ENCODE peak calls at places on chromosomes 16 and 17, in five cellular contexts. One of them, this sample, is unnamed. For H3K36me3, the result is how much of the 10 kb centered on the place peaks cover.

GRCh38 chr17:33684714-33685113 is 391.6 kb upstream of the ASIC2 start:
- DNase-seq in WERI-Rb-1: no peak
- DNase-seq in HCT116: no peak
- DNase-seq in colonic mucosa: no peak
- DNase-seq in heart left ventricle: no peak
- DNase-seq in this sample: no peak

GRCh38 chr17:28717578-28718316 is at the start of gene RAB34:
- DNase-seq in WERI-Rb-1: no peak
- DNase-seq in HCT116: no peak
- DNase-seq in colonic mucosa: peak
- DNase-seq in heart left ventricle: peak
- DNase-seq in this sample: no peak

GRCh38 chr16:83967838-83968482 is at the start of gene NECAB2:
- DNase-seq in WERI-Rb-1: peak
- DNase-seq in HCT116: no peak
- DNase-seq in colonic mucosa: no peak
- DNase-seq in heart left ventricle: peak
- DNase-seq in this sample: peak

GRCh38 chr16:50640391-50640790 is 40.7 kb downstream of the SNX20 start:
- DNase-seq in WERI-Rb-1: no peak
- DNase-seq in HCT116: no peak
- DNase-seq in colonic mucosa: no peak
- DNase-seq in heart left ventricle: no peak
- DNase-seq in this sample: no peak

GRCh38 chr17:31373150-31374082 is 18.1 kb upstream of the RAB11FIP4 start:
- DNase-seq in WERI-Rb-1: no peak
- DNase-seq in HCT116: peak
- DNase-seq in colonic mucosa: no peak
- DNase-seq in heart left ventricle: no peak
- DNase-seq in this sample: no peak

GRCh38 chr16:626174-626765 is 4.5 kb upstream of the WFIKKN1 start:
- DNase-seq in WERI-Rb-1: no peak
- DNase-seq in HCT116: no peak
- DNase-seq in colonic mucosa: no peak
- DNase-seq in heart left ventricle: no peak
- DNase-seq in this sample: no peak

GRCh38 chr16:6558661-6559060 is 774.0 kb upstream of the RBFOX1 start:
- DNase-seq in WERI-Rb-1: no peak
- DNase-seq in HCT116: no peak
- DNase-seq in colonic mucosa: no peak
- DNase-seq in heart left ventricle: no peak
- DNase-seq in this sample: no peak

GRCh38 chr17:38750044-38750311 is 1.8 kb upstream of the PCGF2 start:
- DNase-seq in WERI-Rb-1: no peak
- DNase-seq in HCT116: no peak
- DNase-seq in colonic mucosa: no peak
- DNase-seq in heart left ventricle: no peak
- DNase-seq in this sample: no peak

GRCh38 chr17:64354824-64355535 is 35.7 kb downstream of the PECAM1 start:
- DNase-seq in WERI-Rb-1: no peak
- DNase-seq in HCT116: no peak
- DNase-seq in colonic mucosa: no peak
- DNase-seq in heart left ventricle: no peak
- DNase-seq in this sample: no peak

GRCh38 chr17:19933221-19933620 is 44.4 kb downstream of the AKAP10 start:
- DNase-seq in WERI-Rb-1: no peak
- DNase-seq in HCT116: no peak
- DNase-seq in colonic mucosa: no peak
- DNase-seq in heart left ventricle: no peak
- DNase-seq in this sample: no peak

GRCh38 chr17:13051876-13052275 is 34.0 kb upstream of the ELAC2 start:
- DNase-seq in WERI-Rb-1: no peak
- DNase-seq in HCT116: no peak
- DNase-seq in colonic mucosa: no peak
- DNase-seq in heart left ventricle: no peak
- DNase-seq in this sample: no peak

GRCh38 chr16:29848420-29849297 is 14.4 kb downstream of the CDIPT start:
- DNase-seq in WERI-Rb-1: peak
- DNase-seq in HCT116: peak
- DNase-seq in colonic mucosa: peak
- DNase-seq in heart left ventricle: peak
- DNase-seq in this sample: peak

GRCh38 chr16:1379054-1379862 is 27.5 kb downstream of the GNPTG start:
- DNase-seq in WERI-Rb-1: peak
- DNase-seq in HCT116: no peak
- DNase-seq in colonic mucosa: peak
- DNase-seq in heart left ventricle: peak
- DNase-seq in this sample: peak

GRCh38 chr16:57245472-57246113 is 534 bp downstream of the ARL2BP start:
- DNase-seq in WERI-Rb-1: peak
- DNase-seq in HCT116: peak
- DNase-seq in colonic mucosa: peak
- DNase-seq in heart left ventricle: peak
- DNase-seq in this sample: no peak

GRCh38 chr17:68514809-68515208 is 2.6 kb downstream of the PRKAR1A start:
- DNase-seq in WERI-Rb-1: no peak
- DNase-seq in HCT116: no peak
- DNase-seq in colonic mucosa: no peak
- DNase-seq in heart left ventricle: no peak
- DNase-seq in this sample: no peak

GRCh38 chr16:5158494-5158893 is 60.9 kb upstream of the EEF2KMT start:
- DNase-seq in WERI-Rb-1: no peak
- DNase-seq in HCT116: no peak
- DNase-seq in colonic mucosa: no peak
- DNase-seq in heart left ventricle: no peak
- DNase-seq in this sample: no peak

GRCh38 chr17:48113201-48113676 is 5.7 kb downstream of the SNX11 start:
- DNase-seq in WERI-Rb-1: no peak
- DNase-seq in HCT116: no peak
- DNase-seq in colonic mucosa: no peak
- DNase-seq in heart left ventricle: no peak
- DNase-seq in this sample: no peak

GRCh38 chr16:69762843-69763556 is 868 bp downstream of the WWP2 start:
- DNase-seq in WERI-Rb-1: no peak
- DNase-seq in HCT116: no peak
- DNase-seq in colonic mucosa: peak
- DNase-seq in heart left ventricle: no peak
- DNase-seq in this sample: no peak

GRCh38 chr16:10976663-10977062 is 32.3 kb downstream of the CLEC16A start:
- DNase-seq in WERI-Rb-1: peak
- DNase-seq in HCT116: no peak
- DNase-seq in colonic mucosa: no peak
- DNase-seq in heart left ventricle: no peak
- DNase-seq in this sample: peak

GRCh38 chr17:8173056-8173870 is 2.9 kb downstream of the TMEM107 start:
- DNase-seq in WERI-Rb-1: peak
- DNase-seq in HCT116: peak
- DNase-seq in colonic mucosa: peak
- DNase-seq in heart left ventricle: peak
- DNase-seq in this sample: peak

GRCh38 chr16:89069920-89070319 is 23.7 kb upstream of the ACSF3 start:
- DNase-seq in WERI-Rb-1: no peak
- DNase-seq in HCT116: no peak
- DNase-seq in colonic mucosa: no peak
- DNase-seq in heart left ventricle: no peak
- DNase-seq in this sample: no peak

GRCh38 chr17:75440738-75441448 is 15.5 kb upstream of the TMEM94 start:
- DNase-seq in WERI-Rb-1: no peak
- DNase-seq in HCT116: no peak
- DNase-seq in colonic mucosa: no peak
- DNase-seq in heart left ventricle: no peak
- DNase-seq in this sample: no peak

GRCh38 chr16:50653633-50654524 is 27.2 kb downstream of the SNX20 start:
- DNase-seq in WERI-Rb-1: peak
- DNase-seq in HCT116: no peak
- DNase-seq in colonic mucosa: no peak
- DNase-seq in heart left ventricle: no peak
- DNase-seq in this sample: no peak

GRCh38 chr17:44733753-44734152 is 25.0 kb upstream of the ADAM11 start:
- DNase-seq in WERI-Rb-1: peak
- DNase-seq in HCT116: no peak
- DNase-seq in colonic mucosa: no peak
- DNase-seq in heart left ventricle: no peak
- DNase-seq in this sample: peak

GRCh38 chr17:39722965-39723848 is 7.1 kb downstream of the MIEN1 start:
- DNase-seq in WERI-Rb-1: no peak
- DNase-seq in HCT116: no peak
- DNase-seq in colonic mucosa: peak
- DNase-seq in heart left ventricle: no peak
- DNase-seq in this sample: no peak

GRCh38 chr17:14859521-14859920 is 405.6 kb downstream of the PMP22 start:
- DNase-seq in WERI-Rb-1: no peak
- DNase-seq in HCT116: no peak
- DNase-seq in colonic mucosa: no peak
- DNase-seq in heart left ventricle: no peak
- DNase-seq in this sample: no peak

GRCh38 chr16:14018848-14019247 is 52.3 kb upstream of the MRTFB start:
- DNase-seq in WERI-Rb-1: no peak
- DNase-seq in HCT116: no peak
- DNase-seq in colonic mucosa: no peak
- DNase-seq in heart left ventricle: no peak
- DNase-seq in this sample: no peak

GRCh38 chr17:68972119-68972704 is 17.0 kb upstream of the ABCA8 start:
- DNase-seq in WERI-Rb-1: no peak
- DNase-seq in HCT116: peak
- DNase-seq in colonic mucosa: no peak
- DNase-seq in heart left ventricle: no peak
- DNase-seq in this sample: no peak

DNA sequence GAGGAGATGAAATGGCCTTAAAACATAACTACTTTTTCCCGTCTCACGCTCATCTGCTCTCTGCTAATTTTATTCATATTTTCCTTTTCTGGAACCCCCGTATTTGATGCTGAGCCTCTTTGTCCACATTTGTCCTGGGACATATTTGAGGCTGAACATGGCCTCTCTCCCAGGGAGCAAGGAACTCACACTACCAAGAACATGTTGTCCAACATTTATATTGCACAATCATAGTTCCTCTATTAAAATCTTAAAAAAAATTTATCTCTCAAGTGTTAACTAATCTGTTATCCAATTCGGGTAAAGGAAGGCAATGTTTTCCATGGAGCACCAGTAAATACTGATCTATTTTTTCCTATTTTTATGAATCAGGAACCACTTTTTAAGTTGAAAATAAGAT is 60.2 kb downstream of the CMC2 start:
- DNase-seq in WERI-Rb-1: no peak
- DNase-seq in HCT116: no peak
- DNase-seq in colonic mucosa: no peak
- DNase-seq in heart left ventricle: no peak
- DNase-seq in this sample: no peak
- H3K36me3 ChIP-seq in WERI-Rb-1: under half
- H3K36me3 ChIP-seq in HCT116: under half
- H3K36me3 ChIP-seq in colonic mucosa: under half
- H3K36me3 ChIP-seq in heart left ventricle: under half
- H3K36me3 ChIP-seq in this sample: under half

DNA sequence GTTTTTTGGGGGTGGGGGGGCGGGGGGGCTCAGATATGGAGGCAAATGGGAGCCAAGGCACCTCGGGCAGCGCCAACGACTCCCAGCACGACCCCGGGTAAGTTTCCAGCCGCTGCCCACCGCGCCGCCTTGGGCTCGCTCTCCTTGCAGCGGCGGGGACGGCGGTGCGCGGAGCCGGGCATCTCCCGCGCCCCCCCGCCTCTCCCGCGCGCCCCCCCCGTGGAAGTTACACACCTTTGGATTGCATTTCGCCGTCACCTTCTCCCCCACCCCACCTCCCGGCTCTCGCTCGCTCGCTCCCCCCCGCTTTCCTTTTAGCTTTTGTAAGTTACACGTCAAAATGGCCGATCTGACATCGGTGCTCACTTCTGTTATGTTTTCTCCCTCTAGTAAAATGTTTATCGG is 387 bp downstream of the MSI2 start:
- DNase-seq in WERI-Rb-1: peak
- DNase-seq in HCT116: no peak
- DNase-seq in colonic mucosa: peak
- DNase-seq in heart left ventricle: no peak
- DNase-seq in this sample: no peak
- TF ChIP-seq CTCF in WERI-Rb-1: no peak
- TF ChIP-seq CTCF in HCT116: no peak
- TF ChIP-seq CTCF in colonic mucosa: no peak
- TF ChIP-seq CTCF in heart left ventricle: no peak
- TF ChIP-seq CTCF in this sample: no peak

DNA sequence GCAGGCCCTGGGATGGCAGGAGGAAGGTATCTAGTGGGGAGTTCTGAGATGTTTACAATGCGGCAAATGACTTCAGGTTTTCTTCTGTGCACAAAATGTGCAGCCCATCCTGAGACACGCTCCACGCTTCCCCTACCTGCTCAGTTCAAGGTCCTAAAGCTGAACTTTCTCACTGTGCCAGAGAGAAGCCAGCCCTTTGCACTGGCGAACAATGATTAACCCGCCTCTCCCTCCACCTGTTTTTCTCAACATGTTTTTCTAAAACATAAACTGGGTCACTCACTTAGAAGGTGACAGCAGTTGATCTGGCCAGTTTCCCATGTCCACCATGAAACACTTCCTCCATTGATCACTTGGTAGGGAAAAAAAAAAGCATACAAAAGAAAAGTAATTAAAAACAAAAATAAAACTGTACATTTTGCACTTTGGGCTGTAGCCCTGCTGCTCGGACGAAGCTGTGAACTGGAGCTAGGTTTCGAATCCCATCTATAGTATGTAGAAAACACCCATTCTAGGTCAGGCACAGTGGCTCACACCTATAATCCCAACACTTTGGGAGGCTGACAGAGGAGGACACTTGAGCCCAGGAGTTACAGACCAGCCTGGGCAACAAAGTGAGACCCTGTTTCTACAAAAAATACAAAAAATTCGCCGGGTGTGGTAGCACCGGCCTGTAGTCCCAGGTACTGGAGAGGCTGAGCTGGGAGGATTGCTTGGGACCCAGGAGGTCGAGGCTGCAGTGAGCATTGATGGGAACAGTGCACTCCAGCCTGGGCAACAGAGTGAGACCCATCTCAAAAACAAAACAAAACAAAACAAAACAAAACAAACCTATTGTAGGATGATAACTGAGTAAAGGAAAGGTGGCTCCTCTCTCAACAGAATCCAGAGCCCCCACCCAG is 6.1 kb upstream of the G6PC1 start:
- DNase-seq in WERI-Rb-1: no peak
- DNase-seq in HCT116: no peak
- DNase-seq in colonic mucosa: peak
- DNase-seq in heart left ventricle: no peak
- DNase-seq in this sample: no peak
- H3K36me3 ChIP-seq in WERI-Rb-1: under half
- H3K36me3 ChIP-seq in HCT116: under half
- H3K36me3 ChIP-seq in colonic mucosa: under half
- H3K36me3 ChIP-seq in heart left ventricle: under half
- H3K36me3 ChIP-seq in this sample: under half

DNA sequence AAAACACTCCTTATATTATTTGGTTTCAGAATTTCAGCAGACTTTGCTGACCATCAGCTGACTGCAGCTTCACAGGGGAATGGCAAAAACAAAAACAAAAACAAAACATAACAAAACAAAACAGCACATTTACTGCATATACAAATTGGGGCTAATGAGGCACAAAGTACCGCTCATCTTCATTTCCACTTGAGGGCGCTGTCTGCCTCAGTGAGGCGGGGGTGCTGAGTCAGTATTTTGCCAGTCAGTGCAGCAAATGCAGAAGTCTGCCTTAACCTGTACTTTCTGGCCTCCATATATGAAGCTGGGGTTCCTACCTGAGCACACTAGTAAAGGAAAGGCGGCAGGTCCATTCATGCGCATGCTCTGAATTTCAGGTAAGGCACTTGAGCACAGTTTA is 13.5 kb upstream of the DYNLRB2 start:
- DNase-seq in WERI-Rb-1: peak
- DNase-seq in HCT116: peak
- DNase-seq in colonic mucosa: peak
- DNase-seq in heart left ventricle: no peak
- DNase-seq in this sample: no peak
- TF ChIP-seq CTCF in WERI-Rb-1: no peak
- TF ChIP-seq CTCF in HCT116: peak
- TF ChIP-seq CTCF in colonic mucosa: no peak
- TF ChIP-seq CTCF in heart left ventricle: peak
- TF ChIP-seq CTCF in this sample: no peak